ENCODE peak calls at places on chromosomes 1 and 21, in five cellular contexts. N is LoVo; W is activated CD8-positive, alpha-beta memory T cell treated with anti-CD3 and anti-CD28 coated beads, Interleukin-2, amount 10 ng/mL, durations not matched to agents 7 days and 5 days; B is NAMALWA; D is D721Med. H is an unnamed sample.

GRCh38 chr1:45236136-45236535 is 29.7 kb upstream of the ZSWIM5 start:
- DNase-seq in W (no peak), D (no peak), B (no peak), N (no peak), H (no peak)

GRCh38 chr1:29327223-29327935 is 91.1 kb downstream of the PTPRU start:
- DNase-seq in B (no peak), N (no peak), W (no peak), D (no peak), H (no peak)

GRCh38 chr1:24874611-24875225 is 55.4 kb downstream of the RUNX3 start:
- DNase-seq in N (no peak), W (peak), B (no peak), D (no peak), H (no peak)

GRCh38 chr1:113210248-113210647 is 137.2 kb downstream of the LRIG2 start:
- DNase-seq in B (no peak), W (no peak), N (no peak), D (no peak), H (no peak)

GRCh38 chr1:92230736-92231135 is 13.0 kb downstream of the C1orf146 start:
- DNase-seq in B (no peak), W (no peak), D (no peak), N (no peak), H (no peak)

GRCh38 chr1:25697426-25698220 is 81.0 kb downstream of the MAN1C1 start:
- DNase-seq in N (no peak), W (no peak), D (no peak), B (no peak), H (peak)

GRCh38 chr1:203421246-203421645 is 54.4 kb upstream of the PRELP start:
- DNase-seq in D (no peak), W (no peak), N (no peak), B (no peak), H (no peak)

GRCh38 chr21:21682172-21682571 is 684.0 kb downstream of the NCAM2 start:
- DNase-seq in B (no peak), W (no peak), N (no peak), D (no peak), H (no peak)

GRCh38 chr1:223233410-223234163 is 90.5 kb upstream of the TLR5 start:
- DNase-seq in N (peak), W (peak), B (no peak), D (no peak), H (no peak)

GRCh38 chr1:15125101-15125745 is 28.3 kb upstream of the TMEM51 start:
- DNase-seq in W (no peak), N (no peak), B (no peak), D (no peak), H (no peak)

GRCh38 chr1:41576620-41577019 is 92.1 kb upstream of the EDN2 start:
- DNase-seq in N (no peak), D (no peak), W (peak), B (no peak), H (peak)

GRCh38 chr1:110606784-110607662 is 865 bp upstream of the KCNA2 start:
- DNase-seq in D (no peak), N (no peak), B (no peak), W (peak), H (no peak)

GRCh38 chr1:78157162-78157561 is 111.4 kb downstream of the GIPC2 start:
- DNase-seq in W (no peak), N (no peak), B (no peak), D (no peak), H (no peak)

GRCh38 chr21:43972850-43973633 is 39.1 kb upstream of the TRAPPC10 start:
- DNase-seq in N (no peak), B (no peak), D (no peak), W (no peak), H (no peak)

GRCh38 chr1:227388214-227388613 is 69.9 kb upstream of the CDC42BPA start:
- DNase-seq in W (no peak), D (no peak), N (no peak), B (no peak), H (no peak)

GRCh38 chr1:240706150-240706904 is 94.4 kb upstream of the GREM2 start:
- DNase-seq in W (no peak), D (no peak), B (no peak), N (no peak), H (no peak)

GRCh38 chr21:37891953-37892352 is 24.3 kb downstream of the KCNJ6 start:
- DNase-seq in B (no peak), W (no peak), N (no peak), D (no peak), H (no peak)

GRCh38 chr1:232667094-232667780 is 37.3 kb upstream of the SIPA1L2 start:
- DNase-seq in N (no peak), D (no peak), B (peak), W (no peak), H (peak)

GRCh38 chr21:38095220-38095619 is 161.6 kb upstream of the KCNJ15 start:
- DNase-seq in N (no peak), B (no peak), D (no peak), W (no peak), H (no peak)

GRCh38 chr1:160046494-160047115 is 14.8 kb upstream of the PIGM start:
- DNase-seq in N (no peak), W (peak), B (peak), D (no peak), H (peak)

GRCh38 chr1:26022404-26022779 is 817 bp downstream of the EXTL1 start:
- DNase-seq in B (no peak), D (no peak), W (no peak), N (no peak), H (no peak)

GRCh38 chr1:212728606-212729005 is 29.0 kb upstream of the BATF3 start:
- DNase-seq in B (no peak), D (no peak), W (no peak), N (no peak), H (no peak)

GRCh38 chr1:119141020-119141424 is 569 bp upstream of the WARS2 start:
- DNase-seq in D (no peak), B (peak), N (peak), W (peak), H (peak)

GRCh38 chr1:246511203-246511602 is 4.1 kb upstream of the SMYD3 start:
- DNase-seq in B (no peak), N (no peak), W (no peak), D (no peak), H (no peak)

GRCh38 chr1:35925741-35926140 is 5.2 kb upstream of the AGO3 start:
- DNase-seq in W (no peak), N (no peak), D (no peak), B (no peak), H (no peak)

GRCh38 chr1:155241851-155242264 is 13.4 kb downstream of the ENTREP3 start:
- DNase-seq in N (peak), W (no peak), B (no peak), D (no peak), H (peak)

GRCh38 chr1:184228558-184228957 is 158.3 kb upstream of the C1orf21 start:
- DNase-seq in W (no peak), N (no peak), D (no peak), B (no peak), H (no peak)

GRCh38 chr21:31503939-31504338 is 155.6 kb upstream of the SOD1 start:
- DNase-seq in B (no peak), N (no peak), W (no peak), D (no peak), H (no peak)

GRCh38 chr1:39255212-39255611 is 50.7 kb downstream of the MACF1 start:
- DNase-seq in N (no peak), W (no peak), B (no peak), D (no peak), H (no peak)

GRCh38 chr1:42167611-42168396 is 3.3 kb upstream of the GUCA2A start:
- DNase-seq in B (no peak), N (peak), W (no peak), D (no peak), H (no peak)

GRCh38 chr1:6025269-6026094 is 20.2 kb upstream of the KCNAB2 start:
- DNase-seq in W (no peak), B (no peak), N (peak), D (no peak), H (peak)

GRCh38 chr1:2867861-2868260 is 66.4 kb upstream of the TTC34 start:
- DNase-seq in D (no peak), B (peak), N (no peak), W (no peak), H (no peak)

GRCh38 chr1:162327144-162327790 is 49.4 kb downstream of the SPATA46 start:
- DNase-seq in W (no peak), D (no peak), B (no peak), N (no peak), H (peak)

GRCh38 chr1:154154534-154155181 is at the start of gene NUP210L:
- DNase-seq in W (no peak), N (no peak), B (no peak), D (no peak), H (no peak)

H was measured in MV-4-11.